ENCODE peak calls at places on chromosomes 6 and 20, in ten cellular contexts. W is heart right ventricle; I is IMR-90; L is CD8-positive, alpha-beta T cell; R is psoas muscle; G is astrocyte; E is bronchial epithelial cell; C is Peyer's patch; T is transverse colon; F is prostate gland. P is an unnamed sample.
A peak's percentile ranks its signal among the peaks of the same experiment; 100 is the strongest.

GRCh38 chr6:4010682-4011081 is 68.3 kb downstream of the FAM217A start:
- DNase-seq in W (no peak), I (no peak), L (no peak), R (no peak), G (no peak), E (peak; percentile 42), C (no peak), T (no peak), F (no peak), P (no peak)

GRCh38 chr6:37867756-37868446 is 48.4 kb downstream of the ZFAND3 start:
- DNase-seq in W (no peak), I (no peak), L (no peak), R (no peak), G (no peak), E (no peak), C (no peak), T (no peak), F (no peak), P (no peak)

GRCh38 chr6:5517781-5518180 is 256.5 kb downstream of the FARS2 start:
- DNase-seq in W (no peak), I (no peak), L (no peak), R (no peak), G (no peak), E (no peak), C (no peak), T (no peak), F (no peak), P (no peak)

GRCh38 chr20:8756410-8756809 is 312.5 kb upstream of the PLCB4 start:
- DNase-seq in W (peak; percentile 5), I (peak; percentile 96), L (no peak), R (peak; percentile 28), G (peak; percentile 92), E (peak; percentile 64), C (no peak), T (no peak), F (no peak), P (peak; percentile 40)

GRCh38 chr6:7675353-7675945 is 50.5 kb upstream of the BMP6 start:
- DNase-seq in W (no peak), I (no peak), L (no peak), R (no peak), G (no peak), E (no peak), C (no peak), T (no peak), F (no peak), P (no peak)

GRCh38 chr6:144909753-144910280 is 624.7 kb downstream of the UTRN start:
- DNase-seq in W (no peak), I (peak; percentile 31), L (no peak), R (no peak), G (peak; percentile 34), E (peak; percentile 39), C (no peak), T (no peak), F (no peak), P (no peak)

GRCh38 chr6:152983637-152984386 is 971 bp upstream of the FBXO5 start:
- DNase-seq in W (peak; percentile 79), I (peak; percentile 78), L (peak; percentile 71), R (peak; percentile 95), G (peak; percentile 70), E (peak; percentile 78), C (peak; percentile 96), T (peak; percentile 95), F (peak; percentile 60), P (peak; percentile 29)

GRCh38 chr6:23533954-23534725 is 591.9 kb upstream of the NRSN1 start:
- DNase-seq in W (no peak), I (no peak), L (no peak), R (no peak), G (peak; percentile 7), E (peak; percentile 86), C (no peak), T (no peak), F (no peak), P (no peak)

GRCh38 chr6:5066456-5067093 is 18.6 kb upstream of the PPP1R3G start:
- DNase-seq in W (no peak), I (no peak), L (no peak), R (no peak), G (no peak), E (no peak), C (no peak), T (no peak), F (no peak), P (no peak)

GRCh38 chr20:47063407-47063806 is 168.8 kb downstream of the EYA2 start:
- DNase-seq in W (peak; percentile 9), I (no peak), L (no peak), R (no peak), G (no peak), E (peak; percentile 18), C (peak; percentile 49), T (peak; percentile 87), F (peak; percentile 66), P (no peak)

GRCh38 chr6:165245287-165245686 is 64.1 kb downstream of the C6orf118 start:
- DNase-seq in W (no peak), I (peak; percentile 2), L (no peak), R (no peak), G (peak; percentile 18), E (peak; percentile 25), C (no peak), T (no peak), F (no peak), P (no peak)

GRCh38 chr6:160027931-160028330 is 59.0 kb downstream of the IGF2R start:
- DNase-seq in W (no peak), I (no peak), L (no peak), R (no peak), G (no peak), E (no peak), C (no peak), T (no peak), F (no peak), P (no peak)
- H3K36me3 ChIP-seq in W (peaks cover 18% of the 10 kb centered on the region), I (peaks cover 47% of the 10 kb centered on the region), L (peaks cover 12% of the 10 kb centered on the region), R (peaks cover 3% of the 10 kb centered on the region), G (peaks cover 28% of the 10 kb centered on the region), E (peaks cover 12% of the 10 kb centered on the region), C (peaks cover 85% of the 10 kb centered on the region), T (peaks cover 33% of the 10 kb centered on the region), F (peaks cover 5% of the 10 kb centered on the region), P (peaks cover 17% of the 10 kb centered on the region)

GRCh38 chr6:100144991-100145390 is 151.0 kb upstream of the MCHR2 start:
- DNase-seq in W (no peak), I (no peak), L (no peak), R (no peak), G (no peak), E (peak; percentile 7), C (no peak), T (no peak), F (no peak), P (no peak)
- H3K36me3 ChIP-seq in W (no peaks in the 10 kb centered on the region), I (no peaks in the 10 kb centered on the region), L (no peaks in the 10 kb centered on the region), R (no peaks in the 10 kb centered on the region), G (no peaks in the 10 kb centered on the region), E (no peaks in the 10 kb centered on the region), C (no peaks in the 10 kb centered on the region), T (no peaks in the 10 kb centered on the region), F (no peaks in the 10 kb centered on the region), P (no peaks in the 10 kb centered on the region)

DNA sequence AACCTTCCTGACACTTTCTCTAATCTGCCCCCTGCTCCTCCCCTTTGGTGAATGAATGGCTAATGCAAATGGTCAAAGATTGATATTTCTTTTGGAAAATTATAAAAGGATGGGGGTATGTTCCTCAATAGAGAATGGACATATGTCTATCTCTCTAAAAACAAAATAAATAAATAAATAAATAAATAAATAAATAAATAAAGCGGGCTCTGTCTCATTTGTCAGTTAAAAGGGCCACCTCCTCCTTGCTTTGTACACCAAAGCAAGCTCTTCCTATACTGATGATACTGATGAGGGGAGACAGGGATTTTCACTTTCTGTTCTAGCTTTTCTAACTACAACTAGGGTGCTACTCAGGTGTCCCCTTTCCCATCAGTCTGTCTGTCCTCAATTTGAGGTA is 135.5 kb upstream of the SPACA1 start:
- DNase-seq in W (no peak), I (no peak), L (no peak), R (no peak), G (no peak), E (no peak), C (no peak), T (no peak), F (no peak), P (no peak)
- H3K36me3 ChIP-seq in W (no peaks in the 10 kb centered on the region), I (no peaks in the 10 kb centered on the region), L (no peaks in the 10 kb centered on the region), R (no peaks in the 10 kb centered on the region), G (no peaks in the 10 kb centered on the region), E (no peaks in the 10 kb centered on the region), C (no peaks in the 10 kb centered on the region), T (no peaks in the 10 kb centered on the region), F (no peaks in the 10 kb centered on the region), P (no peaks in the 10 kb centered on the region)

DNA sequence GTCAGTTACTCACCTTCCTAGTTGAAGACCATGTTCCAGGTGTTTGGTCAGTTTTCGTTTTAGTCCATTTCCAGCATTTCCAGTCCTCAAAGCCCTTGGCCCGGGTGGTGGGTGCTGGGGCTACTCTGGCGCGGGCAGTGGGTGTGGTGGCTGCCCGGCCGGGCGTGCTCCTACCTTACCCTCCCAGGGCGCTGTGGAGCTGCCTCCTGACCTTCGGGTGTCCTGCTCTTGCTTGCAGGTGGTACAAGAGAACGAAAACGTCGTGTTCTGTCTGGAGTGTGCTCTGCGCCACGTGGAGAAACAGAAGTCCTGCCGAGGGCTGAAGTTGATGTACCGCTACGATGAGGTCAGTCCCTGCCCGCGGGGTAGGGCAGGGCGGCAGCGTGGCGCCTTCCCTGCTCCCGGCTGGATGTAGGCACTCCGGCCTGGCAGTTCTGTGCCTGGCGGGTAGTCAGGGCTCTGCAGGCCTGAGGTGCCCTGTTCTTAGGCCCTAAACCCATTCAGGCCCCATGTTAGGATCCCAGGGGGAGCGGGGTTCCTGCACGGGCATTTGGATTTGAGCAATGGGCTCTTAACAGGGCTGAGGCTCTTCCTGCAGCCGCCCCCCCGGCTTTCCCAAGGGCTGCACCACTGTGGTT is 145.8 kb downstream of the DTNBP1 start:
- DNase-seq in W (no peak), I (no peak), L (no peak), R (no peak), G (no peak), E (no peak), C (no peak), T (no peak), F (no peak), P (no peak)
- H3K36me3 ChIP-seq in W (peaks cover 8% of the 10 kb centered on the region), I (peaks cover 70% of the 10 kb centered on the region), L (peaks cover 43% of the 10 kb centered on the region), R (no peaks in the 10 kb centered on the region), G (peaks cover 12% of the 10 kb centered on the region), E (peaks cover 45% of the 10 kb centered on the region), C (peaks cover 85% of the 10 kb centered on the region), T (peaks cover 22% of the 10 kb centered on the region), F (peaks cover 7% of the 10 kb centered on the region), P (peaks cover 39% of the 10 kb centered on the region)

GRCh38 chr6:29976253-29976587 is 33.9 kb downstream of the HLA-A start:
- DNase-seq in W (no peak), I (no peak), L (no peak), R (no peak), G (no peak), E (no peak), C (no peak), T (no peak), F (no peak), P (no peak)

GRCh38 chr6:29975561-29975907 is 33.2 kb downstream of the HLA-A start:
- DNase-seq in W (no peak), I (no peak), L (no peak), R (no peak), G (no peak), E (no peak), C (no peak), T (no peak), F (no peak), P (no peak)

GRCh38 chr6:29974901-29975560 is 32.7 kb downstream of the HLA-A start:
- DNase-seq in W (peak; percentile 42), I (no peak), L (no peak), R (no peak), G (no peak), E (no peak), C (no peak), T (no peak), F (no peak), P (no peak)

GRCh38 chr6:29977425-29977727 is 35.0 kb downstream of the HLA-A start:
- DNase-seq in W (no peak), I (no peak), L (no peak), R (no peak), G (no peak), E (no peak), C (no peak), T (no peak), F (no peak), P (no peak)

GRCh38 chr6:29976588-29977424 is 34.5 kb downstream of the HLA-A start:
- DNase-seq in W (peak; percentile 93), I (peak; percentile 72), L (peak; percentile 76), R (peak; percentile 91), G (peak; percentile 49), E (peak; percentile 58), C (peak; percentile 91), T (peak; percentile 84), F (peak; percentile 81), P (no peak)
- H3K36me3 ChIP-seq in W (no peaks in the 10 kb centered on the region), I (no peaks in the 10 kb centered on the region), L (no peaks in the 10 kb centered on the region), R (no peaks in the 10 kb centered on the region), G (no peaks in the 10 kb centered on the region), E (no peaks in the 10 kb centered on the region), C (no peaks in the 10 kb centered on the region), T (no peaks in the 10 kb centered on the region), F (no peaks in the 10 kb centered on the region), P (no peaks in the 10 kb centered on the region)

P was measured in BJ.